ENCODE peak calls at places on chromosomes 3 and 15, in five cellular contexts. P is MCF 10A, U is WTC11, D is Panc1, C is osteocyte. A is an unnamed sample.
A peak's percentile ranks its signal among the peaks of the same experiment; 100 is the strongest.

GRCh38 chr15:66842710-66843441 is 140.8 kb downstream of the SMAD6 start:
- DNase-seq in C (peak; percentile 93), U (peak; percentile 24), D (no peak), P (peak; percentile 57), A (peak; percentile 49)

GRCh38 chr3:152428577-152428976 is 159.8 kb downstream of the MBNL1 start:
- DNase-seq in U (no peak), D (no peak), P (no peak), C (no peak), A (no peak)

GRCh38 chr3:23991236-23992050 is 46.4 kb downstream of the NR1D2 start:
- DNase-seq in C (no peak), D (no peak), P (no peak), U (no peak), A (no peak)

GRCh38 chr3:8663177-8664061 is 18.8 kb upstream of the SSUH2 start:
- DNase-seq in D (peak; percentile 38), U (peak; percentile 95), P (peak; percentile 81), C (no peak), A (peak; percentile 61)

GRCh38 chr3:194208701-194209100 is 72.8 kb downstream of the HES1 start:
- DNase-seq in P (no peak), U (no peak), C (no peak), D (no peak), A (no peak)

GRCh38 chr3:179068779-179069530 is 2.7 kb downstream of the ZMAT3 start:
- DNase-seq in D (no peak), U (no peak), P (peak; percentile 47), C (no peak), A (no peak)

GRCh38 chr3:193762657-193763056 is 169.6 kb downstream of the OPA1 start:
- DNase-seq in D (no peak), P (no peak), C (no peak), U (no peak), A (no peak)

GRCh38 chr3:186406669-186407635 is 44.9 kb upstream of the DGKG start:
- DNase-seq in D (no peak), U (no peak), P (no peak), C (peak; percentile 69), A (no peak)

GRCh38 chr15:85168642-85169173 is 187.1 kb downstream of the PDE8A start:
- DNase-seq in D (no peak), C (no peak), U (peak; percentile 83), P (peak; percentile 51), A (no peak)

GRCh38 chr3:126629999-126630398 is 24.9 kb downstream of the TXNRD3 start:
- DNase-seq in D (no peak), C (no peak), U (no peak), P (no peak), A (no peak)

GRCh38 chr3:20846081-20846480 is 660.1 kb upstream of the SGO1 start:
- DNase-seq in U (no peak), D (no peak), P (no peak), C (no peak), A (no peak)

GRCh38 chr3:15713364-15713763 is 84.4 kb downstream of the ANKRD28 start:
- DNase-seq in C (no peak), D (no peak), P (no peak), U (no peak), A (no peak)

GRCh38 chr3:43503067-43503728 is 118.6 kb downstream of the ANO10 start:
- DNase-seq in C (no peak), P (peak; percentile 37), U (no peak), D (no peak), A (no peak)
- TF ChIP-seq CTCF in C (peak; percentile 73), P (peak; percentile 51), U (peak; percentile 43), D (peak; percentile 61), A (peak; percentile 41)

GRCh38 chr3:149409351-149409750 is 31.9 kb upstream of the TM4SF1 start:
- DNase-seq in C (no peak), U (no peak), D (no peak), P (no peak), A (no peak)

GRCh38 chr3:149402481-149402880 is 25.0 kb upstream of the TM4SF1 start:
- DNase-seq in U (no peak), D (no peak), P (no peak), C (no peak), A (no peak)

GRCh38 chr3:149403443-149403842 is 26.0 kb upstream of the TM4SF1 start:
- DNase-seq in U (no peak), P (no peak), C (no peak), D (no peak), A (no peak)

GRCh38 chr3:149407898-149408297 is 30.4 kb upstream of the TM4SF1 start:
- DNase-seq in P (no peak), U (no peak), C (no peak), D (no peak), A (no peak)

GRCh38 chr3:149406244-149406752 is 28.8 kb upstream of the TM4SF1 start:
- DNase-seq in D (no peak), C (no peak), U (no peak), P (no peak), A (no peak)
- TF ChIP-seq CTCF in D (no peak), C (no peak), U (no peak), P (no peak), A (no peak)

GRCh38 chr3:10928396-10928960 is 64.1 kb upstream of the SLC6A1 start:
- DNase-seq in P (no peak), U (no peak), D (no peak), C (no peak), A (peak; percentile 15)

GRCh38 chr3:10929978-10930620 is 62.4 kb upstream of the SLC6A1 start:
- DNase-seq in C (no peak), P (no peak), D (no peak), U (no peak), A (no peak)

GRCh38 chr3:10930641-10931040 is 61.9 kb upstream of the SLC6A1 start:
- DNase-seq in U (no peak), C (no peak), P (no peak), D (no peak), A (no peak)

GRCh38 chr3:10927551-10927950 is 65.0 kb upstream of the SLC6A1 start:
- DNase-seq in C (no peak), D (no peak), P (peak; percentile 40), U (no peak), A (no peak)

GRCh38 chr3:10928961-10929471 is 63.5 kb upstream of the SLC6A1 start:
- DNase-seq in P (no peak), C (no peak), D (no peak), U (no peak), A (peak; percentile 28)
- TF ChIP-seq CTCF in P (no peak), C (no peak), D (no peak), U (no peak), A (no peak)

DNA sequence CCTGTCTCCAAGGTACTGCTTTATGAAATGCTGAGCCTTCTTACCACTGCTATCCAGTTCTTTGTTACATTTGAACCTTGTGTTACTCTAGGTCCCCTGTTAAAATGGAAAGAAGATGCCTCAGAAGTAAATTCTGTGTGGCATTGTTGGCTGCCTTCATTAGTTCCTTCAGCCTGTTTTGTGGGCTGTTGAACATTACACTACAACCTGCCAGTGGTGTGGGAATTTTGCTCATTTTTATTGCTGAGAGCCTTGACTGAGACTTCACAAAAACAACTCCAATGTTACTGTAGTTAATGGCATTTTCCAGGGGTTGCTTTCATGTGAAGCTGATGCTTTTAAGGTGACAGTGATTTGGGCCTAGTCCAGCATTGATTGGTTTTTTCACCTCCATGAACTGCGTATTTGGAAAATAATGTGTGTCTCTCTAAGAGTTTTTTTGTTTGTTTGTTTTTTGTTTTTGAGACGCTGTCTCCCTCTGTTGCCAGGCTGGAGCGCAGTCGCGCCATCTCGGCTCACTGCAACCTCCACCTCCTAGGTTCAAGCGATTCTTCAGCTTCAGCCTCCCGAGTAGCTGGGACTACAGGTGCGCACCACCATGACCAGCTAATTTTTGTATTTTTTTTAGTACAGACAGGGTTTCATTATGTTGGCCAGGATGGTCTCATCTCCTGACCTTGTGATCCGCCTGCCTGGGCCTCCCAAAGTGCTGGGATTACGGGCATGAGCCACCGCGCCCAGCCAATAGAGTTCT is 4.3 kb downstream of the MAPK6 start:
- DNase-seq in U (no peak), D (peak; percentile 33), P (no peak), C (no peak), A (no peak)
- TF ChIP-seq CTCF in U (no peak), D (no peak), P (no peak), C (no peak), A (no peak)

GRCh38 chr3:118636841-118637240 is 397.8 kb downstream of the IGSF11 start:
- DNase-seq in C (no peak), D (no peak), U (no peak), P (peak; percentile 45), A (no peak)
- TF ChIP-seq CTCF in C (peak; percentile 32), D (peak; percentile 54), U (peak; percentile 9), P (peak; percentile 32), A (no peak)

GRCh38 chr15:29226431-29227216 is 43.0 kb downstream of the NSMCE3 start:
- DNase-seq in D (no peak), C (peak; percentile 48), U (no peak), P (no peak), A (no peak)

GRCh38 chr15:29222129-29222853 is 47.3 kb downstream of the NSMCE3 start:
- DNase-seq in D (no peak), U (no peak), P (no peak), C (no peak), A (no peak)

GRCh38 chr15:29223640-29224039 is 46.0 kb downstream of the NSMCE3 start:
- DNase-seq in C (peak; percentile 70), P (no peak), U (no peak), D (no peak), A (no peak)

GRCh38 chr15:29220852-29221251 is 48.8 kb downstream of the NSMCE3 start:
- DNase-seq in P (no peak), U (no peak), C (no peak), D (no peak), A (no peak)

DNA sequence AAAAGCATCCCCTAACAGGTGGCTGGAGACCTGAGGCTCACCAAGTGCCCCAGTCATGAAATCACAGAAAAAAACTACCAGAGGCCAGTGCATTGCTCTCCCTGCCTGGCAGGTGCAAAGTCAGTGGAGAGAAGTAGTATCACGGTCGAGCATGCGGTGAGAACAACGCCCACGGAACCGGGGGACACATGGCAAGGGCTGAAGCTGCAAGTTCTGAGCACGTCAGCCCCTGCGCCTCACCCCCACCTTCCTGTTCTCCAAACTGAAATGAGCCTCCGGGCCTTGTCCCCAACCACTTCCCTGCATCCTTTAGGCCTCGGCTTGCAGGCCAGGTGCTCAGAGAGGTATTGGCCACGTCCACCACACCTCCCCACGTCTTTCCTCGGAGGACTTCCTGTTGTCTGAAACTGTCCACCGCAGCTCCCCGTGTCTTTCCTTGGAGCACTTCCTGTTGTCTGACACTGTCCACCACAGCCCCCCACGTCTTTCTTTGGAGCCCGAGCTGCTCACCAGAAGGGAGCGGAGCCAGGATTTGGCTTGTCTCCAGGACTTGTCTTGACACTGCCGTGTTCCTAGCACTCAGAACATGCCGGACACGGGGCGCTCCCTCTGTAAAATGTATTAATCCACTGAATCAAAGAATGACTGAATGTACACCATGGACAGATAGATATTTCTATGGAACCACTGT is 43.9 kb downstream of the NSMCE3 start:
- DNase-seq in C (peak; percentile 73), P (no peak), D (no peak), U (no peak), A (no peak)
- TF ChIP-seq CTCF in C (no peak), P (no peak), D (no peak), U (no peak), A (no peak)

GRCh38 chr3:196985954-196986885 is 17.6 kb upstream of the PIGZ start:
- DNase-seq in U (no peak), C (no peak), P (no peak), D (no peak), A (no peak)
- TF ChIP-seq CTCF in U (no peak), C (peak; percentile 20), P (no peak), D (no peak), A (no peak)